ENCODE peak calls at places on chromosomes 3 and 15, in six cellular contexts. S is GM12865, E is left kidney, L is spleen, U is germinal center, K is ACHN. R is an unnamed sample.

GRCh38 chr3:146491303-146491702 is 21.9 kb upstream of the PLSCR2 start:
- DNase-seq in E (no peak), U (no peak), S (no peak), L (no peak), K (no peak), R (no peak)

GRCh38 chr3:131067983-131068382 is 41.3 kb downstream of the NEK11 start:
- DNase-seq in K (no peak), U (no peak), E (peak), L (no peak), S (peak), R (no peak)

GRCh38 chr15:72068826-72069225 is 49.1 kb downstream of the MYO9A start:
- DNase-seq in E (no peak), S (no peak), L (no peak), K (no peak), U (no peak), R (no peak)

GRCh38 chr3:150237490-150237889 is 170.6 kb upstream of the TSC22D2 start:
- DNase-seq in K (peak), L (no peak), S (no peak), U (no peak), E (no peak), R (no peak)

GRCh38 chr3:137410028-137410427 is 354.1 kb upstream of the SOX14 start:
- DNase-seq in L (no peak), U (no peak), E (no peak), S (no peak), K (no peak), R (no peak)

GRCh38 chr15:79032656-79033055 is 57.9 kb downstream of the RASGRF1 start:
- DNase-seq in L (no peak), K (no peak), S (no peak), U (no peak), E (no peak), R (no peak)

GRCh38 chr15:46280753-46281521 is 646.1 kb downstream of the SQOR start:
- DNase-seq in L (no peak), S (no peak), K (peak), E (peak), U (no peak), R (peak)

GRCh38 chr3:182508896-182509295 is 284.4 kb upstream of the ATP11B start:
- DNase-seq in L (no peak), U (no peak), K (no peak), S (no peak), E (peak), R (peak)

GRCh38 chr3:122803977-122804376 is 9.1 kb downstream of the SLC49A4 start:
- DNase-seq in L (no peak), S (no peak), U (no peak), K (no peak), E (no peak), R (no peak)

GRCh38 chr3:167908745-167909442 is 173.4 kb downstream of the SERPINI1 start:
- DNase-seq in S (no peak), U (no peak), K (no peak), E (no peak), L (no peak), R (no peak)